ENCODE peak calls at places on chromosome 7, in four cellular contexts. F is K562, K is H1, A is HepG2. U is an unnamed sample.

GRCh38 chr7:5695037-5695708 is 86.3 kb downstream of the RNF216 start:
- DNase-seq in A (no peak), F (no peak), K (no peak), U (no peak)

GRCh38 chr7:7907306-7907705 is 61.3 kb upstream of the GLCCI1 start:
- DNase-seq in F (no peak), A (no peak), K (no peak), U (no peak)

GRCh38 chr7:28440055-28440601 is 27.8 kb downstream of the CREB5 start:
- DNase-seq in A (no peak), K (no peak), F (no peak), U (no peak)

GRCh38 chr7:145902123-145902522 is 214.5 kb upstream of the CNTNAP2 start:
- DNase-seq in A (no peak), F (no peak), K (no peak), U (no peak)

GRCh38 chr7:3028071-3028766 is 15.4 kb downstream of the CARD11 start:
- DNase-seq in A (no peak), F (no peak), K (no peak), U (peak)

GRCh38 chr7:25028370-25028971 is 48.5 kb upstream of the OSBPL3 start:
- DNase-seq in F (peak), K (no peak), A (peak), U (peak)

GRCh38 chr7:105638324-105638723 is 57.0 kb upstream of the EFCAB10 start:
- DNase-seq in A (no peak), F (no peak), K (no peak), U (no peak)

GRCh38 chr7:139046143-139046542 is 10.3 kb upstream of the ZC3HAV1L start:
- DNase-seq in A (no peak), F (no peak), K (no peak), U (no peak)

GRCh38 chr7:21773326-21773725 is 172.4 kb downstream of the CDCA7L start:
- DNase-seq in F (no peak), K (no peak), A (no peak), U (no peak)

GRCh38 chr7:19248681-19249080 is 103.5 kb upstream of the FERD3L start:
- DNase-seq in A (no peak), F (no peak), K (no peak), U (no peak)

GRCh38 chr7:135771961-135772638 is 23.5 kb upstream of the FAM180A start:
- DNase-seq in K (no peak), F (peak), A (no peak), U (no peak)

GRCh38 chr7:44395067-44395466 is 69.7 kb upstream of the CAMK2B start:
- DNase-seq in F (no peak), K (no peak), A (no peak), U (no peak)

GRCh38 chr7:158606111-158606510 is 18.5 kb upstream of the PTPRN2 start:
- DNase-seq in F (no peak), A (no peak), K (no peak), U (no peak)

GRCh38 chr7:732094-732541 is 5.0 kb upstream of the PRKAR1B start:
- DNase-seq in K (no peak), F (peak), A (peak), U (peak)

GRCh38 chr7:52920977-52921376 is 114.5 kb upstream of the POM121L12 start:
- DNase-seq in F (no peak), A (no peak), K (no peak), U (no peak)

GRCh38 chr7:21041666-21042065 is 255.0 kb upstream of the SP8 start:
- DNase-seq in A (no peak), K (peak), F (no peak), U (no peak)

GRCh38 chr7:13262929-13263530 is 575.6 kb downstream of the ARL4A start:
- DNase-seq in F (peak), A (peak), K (no peak), U (peak)

GRCh38 chr7:82122290-82122689 is 321.3 kb downstream of the CACNA2D1 start:
- DNase-seq in A (no peak), F (no peak), K (no peak), U (no peak)

GRCh38 chr7:158863611-158864506 is 7.5 kb downstream of the DYNC2I1 start:
- DNase-seq in K (no peak), F (peak), A (peak), U (peak)

GRCh38 chr7:101790566-101791293 is 26.7 kb upstream of the CUX1 start:
- DNase-seq in F (no peak), A (no peak), K (no peak), U (no peak)

GRCh38 chr7:46784746-46785145 is 797.2 kb downstream of the TNS3 start:
- DNase-seq in F (no peak), K (no peak), A (no peak), U (no peak)

GRCh38 chr7:25167262-25167843 is 42.3 kb upstream of the CYCS start:
- DNase-seq in A (no peak), F (no peak), K (no peak), U (no peak)

GRCh38 chr7:116226664-116227063 is 16.3 kb downstream of the TES start:
- DNase-seq in A (no peak), F (no peak), K (no peak), U (no peak)

GRCh38 chr7:101138149-101138870 is 11.4 kb downstream of the SERPINE1 start:
- DNase-seq in K (no peak), F (peak), A (peak), U (peak)

GRCh38 chr7:17725761-17726160 is 214.5 kb downstream of the SNX13 start:
- DNase-seq in A (no peak), F (no peak), K (no peak), U (no peak)

GRCh38 chr7:138865843-138866242 is 67.8 kb upstream of the ATP6V0A4 start:
- DNase-seq in K (no peak), A (no peak), F (peak), U (no peak)

GRCh38 chr7:142964502-142965246 is 2.5 kb upstream of the KEL start:
- DNase-seq in A (no peak), F (peak), K (no peak), U (no peak)

GRCh38 chr7:95338832-95339231 is 14.5 kb upstream of the PON1 start:
- DNase-seq in F (no peak), K (no peak), A (no peak), U (no peak)

GRCh38 chr7:88735920-88736319 is 23.6 kb upstream of the ZNF804B start:
- DNase-seq in F (no peak), A (no peak), K (no peak), U (no peak)

GRCh38 chr7:84701524-84702306 is 485.1 kb downstream of the SEMA3D start:
- DNase-seq in K (no peak), F (peak), A (peak), U (peak)

GRCh38 chr7:831596-832291 is 532 bp upstream of the SUN1 start:
- DNase-seq in F (peak), A (peak), K (no peak), U (peak)

GRCh38 chr7:105279688-105280007 is 109.1 kb downstream of the SRPK2 start:
- DNase-seq in K (no peak), F (no peak), A (peak), U (no peak)

GRCh38 chr7:155299539-155300202 is 2.0 kb downstream of the INSIG1 start:
- DNase-seq in F (peak), A (no peak), K (no peak), U (no peak)

GRCh38 chr7:52925332-52925731 is 110.1 kb upstream of the POM121L12 start:
- DNase-seq in F (no peak), K (peak), A (no peak), U (no peak)

GRCh38 chr7:54465095-54465494 is 77.1 kb upstream of the VSTM2A start:
- DNase-seq in A (no peak), F (no peak), K (no peak), U (no peak)

GRCh38 chr7:8700076-8700624 is 266.7 kb downstream of the NXPH1 start:
- DNase-seq in A (no peak), K (no peak), F (no peak), U (no peak)

GRCh38 chr7:139777948-139778841 is at the start of gene HIPK2:
- DNase-seq in K (no peak), A (peak), F (peak), U (peak)

DNA sequence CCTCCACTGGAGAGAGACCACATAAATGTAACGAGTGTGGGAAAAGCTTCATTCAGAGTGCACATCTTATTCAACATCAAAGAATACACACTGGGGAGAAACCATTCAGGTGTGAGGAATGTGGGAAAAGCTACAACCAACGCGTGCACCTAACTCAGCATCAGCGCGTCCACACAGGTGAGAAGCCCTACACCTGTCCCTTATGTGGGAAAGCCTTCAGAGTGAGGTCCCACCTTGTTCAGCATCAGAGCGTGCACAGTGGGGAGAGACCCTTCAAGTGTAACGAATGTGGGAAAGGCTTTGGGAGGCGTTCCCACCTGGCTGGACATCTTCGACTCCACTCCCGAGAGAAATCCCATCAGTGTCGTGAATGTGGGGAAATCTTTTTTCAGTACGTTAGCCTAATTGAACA is 20.6 kb downstream of the FAM200A start:
- DNase-seq in F (no peak), K (no peak), A (no peak), U (no peak)
- TF ChIP-seq JUN in F (peak), K (no peak), A (no peak), U (no peak)

GRCh38 chr7:137684776-137685175 is 162.0 kb downstream of the DGKI start:
- DNase-seq in K (no peak), F (no peak), A (no peak), U (no peak)

GRCh38 chr7:137689761-137690160 is 157.0 kb downstream of the DGKI start:
- DNase-seq in K (no peak), A (no peak), F (no peak), U (no peak)

GRCh38 chr7:137685439-137686164 is 161.2 kb downstream of the DGKI start:
- DNase-seq in F (no peak), A (no peak), K (no peak), U (no peak)

GRCh38 chr7:137690635-137691034 is 156.1 kb downstream of the DGKI start:
- DNase-seq in A (no peak), F (no peak), K (no peak), U (no peak)

DNA sequence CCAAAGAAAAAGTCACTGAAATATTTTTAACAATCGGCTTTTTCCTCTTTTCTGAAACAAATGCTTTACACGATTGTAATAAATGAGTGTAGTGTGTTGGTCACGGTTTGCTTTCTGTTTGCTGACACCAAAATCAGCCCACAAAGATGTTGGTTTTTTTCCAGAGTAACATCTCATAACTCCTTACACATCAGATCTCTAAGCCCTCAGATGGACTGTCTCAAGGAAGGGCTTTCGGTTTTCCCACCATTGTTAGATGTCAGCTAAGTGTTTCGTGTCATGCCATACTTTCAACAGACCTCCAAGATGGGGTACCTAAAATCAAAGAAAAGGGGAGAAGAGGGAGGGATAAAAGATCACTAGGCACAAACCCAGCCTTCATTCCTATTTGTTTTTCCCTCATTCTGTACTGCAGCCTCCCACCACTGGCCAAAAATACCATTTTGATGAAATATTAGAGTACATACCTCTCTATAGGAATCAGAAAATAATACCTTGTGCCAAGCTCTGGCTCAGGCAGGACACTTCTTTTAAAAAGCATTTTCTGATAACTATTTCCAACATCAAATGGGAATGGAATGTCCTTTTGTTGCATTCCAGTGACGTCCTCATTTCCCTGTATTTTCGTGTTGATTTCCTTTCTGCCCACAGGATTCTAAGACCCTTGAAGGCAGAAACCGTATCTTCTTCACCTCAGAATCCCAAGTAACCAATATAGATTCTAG is 159.1 kb downstream of the DGKI start:
- DNase-seq in K (no peak), A (no peak), F (no peak), U (no peak)
- TF ChIP-seq CEBPB in K (no peak), A (no peak), F (no peak), U (no peak)

DNA sequence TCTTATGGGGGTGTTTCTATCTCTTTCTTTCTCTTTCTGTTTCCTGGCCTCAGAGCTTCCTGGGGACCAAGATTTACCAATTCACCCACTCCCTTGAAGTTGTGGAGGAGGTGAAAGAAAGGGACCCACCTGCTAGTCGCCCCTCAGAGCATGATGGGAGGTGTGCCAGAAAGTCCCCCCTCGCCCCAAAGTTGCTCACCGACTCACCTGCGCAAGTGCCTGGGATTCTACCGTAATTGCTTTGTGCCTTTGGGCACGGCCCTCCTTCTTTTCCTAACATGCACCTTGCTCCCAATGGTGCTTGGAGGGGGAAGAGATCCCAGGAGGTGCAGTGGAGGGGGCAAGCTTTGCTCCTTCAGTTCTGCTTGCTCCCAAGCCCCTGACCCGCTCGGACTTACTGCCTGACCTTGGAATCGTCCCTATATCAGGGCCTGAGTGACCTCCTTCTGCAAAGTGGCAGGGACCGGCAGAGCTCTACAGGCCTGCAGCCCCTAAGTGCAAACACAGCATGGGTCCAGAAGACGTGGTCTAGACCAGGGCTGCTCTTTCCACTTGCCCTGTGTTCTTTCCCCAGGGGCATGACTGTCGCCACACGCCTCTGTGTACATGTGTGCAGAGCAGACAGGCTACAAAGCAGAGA is 12.2 kb downstream of the AQP1 start:
- DNase-seq in A (no peak), K (no peak), F (no peak), U (no peak)
- TF ChIP-seq JUN in A (no peak), K (no peak), F (no peak), U (no peak)

DNA sequence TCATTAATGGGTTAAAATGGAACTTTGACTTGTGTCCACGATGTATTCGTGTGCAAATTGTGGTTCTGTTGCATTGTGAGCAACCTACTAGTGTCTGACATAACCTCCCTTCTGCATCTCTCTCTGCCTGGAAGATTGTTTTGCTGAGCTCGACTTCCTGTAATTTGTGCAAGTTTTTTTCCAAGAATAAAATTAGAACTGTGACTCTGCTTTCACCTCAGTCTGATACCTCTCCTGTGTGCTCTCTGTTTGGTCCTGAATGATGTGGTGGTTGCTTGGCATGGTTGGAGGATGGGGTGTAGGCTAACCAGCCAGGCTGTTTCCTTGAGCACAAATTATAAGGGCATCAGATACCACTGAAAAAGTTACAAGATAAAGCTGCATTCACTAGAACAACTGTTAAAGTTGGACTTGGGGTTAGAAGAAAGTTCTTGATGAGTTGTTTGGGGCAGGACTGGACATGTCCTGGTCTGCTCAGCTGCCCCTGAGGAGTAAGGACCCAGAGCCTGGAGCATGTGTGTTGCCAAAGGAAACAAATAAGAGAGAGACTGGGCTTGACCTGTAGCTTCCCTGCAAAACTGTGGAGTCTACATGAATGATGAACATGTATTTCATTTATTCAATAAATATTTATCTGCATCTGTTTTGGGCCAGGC is 1.9 kb upstream of the VOPP1 start:
- DNase-seq in K (no peak), F (no peak), A (no peak), U (no peak)
- TF ChIP-seq CEBPB in K (no peak), F (no peak), A (no peak), U (no peak)

GRCh38 chr7:41685684-41686083 is 17.2 kb downstream of the INHBA start:
- DNase-seq in A (no peak), F (no peak), K (no peak), U (no peak)
- TF ChIP-seq JUN in A (no peak), F (no peak), K (no peak), U (no peak)

U was measured in A549.